ENCODE peak calls at places on chromosomes 2 and 18, in six cellular contexts. L, Y, B, N, C and P are unnamed samples.

GRCh38 chr2:113922335-113922734 is 32.4 kb downstream of the ACTR3 start:
- ATAC-seq in L (no peak), Y (no peak), B (no peak), N (no peak), C (no peak), P (no peak)

GRCh38 chr2:27080140-27080469 is 1.7 kb downstream of the EMILIN1 start:
- ATAC-seq in L (no peak), Y (no peak), B (no peak), N (no peak), C (no peak), P (no peak)

GRCh38 chr2:1137992-1138391 is 187.3 kb downstream of the SNTG2 start:
- ATAC-seq in L (no peak), Y (no peak), B (no peak), N (no peak), C (no peak), P (no peak)

GRCh38 chr18:10067670-10068659 is 154.1 kb downstream of the VAPA start:
- ATAC-seq in L (no peak), Y (no peak), B (no peak), N (no peak), C (no peak), P (peak)

GRCh38 chr2:182565941-182566567 is 139.2 kb upstream of the PDE1A start:
- ATAC-seq in L (no peak), Y (no peak), B (no peak), N (no peak), C (no peak), P (no peak)

GRCh38 chr18:2331496-2331895 is 239.8 kb downstream of the METTL4 start:
- ATAC-seq in L (no peak), Y (no peak), B (no peak), N (no peak), C (no peak), P (no peak)

GRCh38 chr18:51569153-51569552 is 371.7 kb upstream of the MEX3C start:
- ATAC-seq in L (no peak), Y (no peak), B (no peak), N (peak), C (no peak), P (no peak)

GRCh38 chr18:59024829-59025228 is 114.9 kb upstream of the SEC11C start:
- ATAC-seq in L (peak), Y (no peak), B (no peak), N (peak), C (no peak), P (no peak)

GRCh38 chr2:157930728-157931127 is 54.6 kb upstream of the ACVR1 start:
- ATAC-seq in L (peak), Y (no peak), B (no peak), N (peak), C (no peak), P (no peak)

GRCh38 chr2:127134833-127135830 is 28.2 kb upstream of the BIN1 start:
- ATAC-seq in L (peak), Y (no peak), B (no peak), N (peak), C (no peak), P (no peak)

GRCh38 chr2:169073972-169074751 is 4.8 kb downstream of the DHRS9 start:
- ATAC-seq in L (peak), Y (no peak), B (no peak), N (no peak), C (no peak), P (no peak)

GRCh38 chr18:55790296-55790695 is 202.3 kb upstream of the TCF4 start:
- ATAC-seq in L (peak), Y (no peak), B (no peak), N (no peak), C (no peak), P (no peak)

GRCh38 chr2:207156451-207157161 is 9.1 kb downstream of the KLF7 start:
- ATAC-seq in L (no peak), Y (no peak), B (peak), N (no peak), C (no peak), P (no peak)

GRCh38 chr18:43484710-43485109 is 207.4 kb upstream of the SYT4 start:
- ATAC-seq in L (no peak), Y (no peak), B (no peak), N (no peak), C (no peak), P (no peak)

GRCh38 chr2:69779258-69779989 is 37.5 kb downstream of the ANXA4 start:
- ATAC-seq in L (peak), Y (peak), B (no peak), N (no peak), C (no peak), P (no peak)

GRCh38 chr2:37146062-37146461 is 10.7 kb downstream of the EIF2AK2 start:
- ATAC-seq in L (no peak), Y (no peak), B (no peak), N (no peak), C (no peak), P (no peak)

GRCh38 chr18:8400193-8400752 is 209.0 kb upstream of the RAB12 start:
- ATAC-seq in L (no peak), Y (no peak), B (no peak), N (no peak), C (no peak), P (no peak)

GRCh38 chr2:39743170-39743851 is 35.7 kb downstream of the THUMPD2 start:
- ATAC-seq in L (no peak), Y (no peak), B (no peak), N (peak), C (no peak), P (no peak)

GRCh38 chr2:33069894-33070651 is 123.3 kb downstream of the LTBP1 start:
- ATAC-seq in L (peak), Y (peak), B (no peak), N (peak), C (peak), P (peak)

GRCh38 chr2:209425082-209426071 is 1.5 kb downstream of the MAP2 start:
- ATAC-seq in L (no peak), Y (peak), B (no peak), N (no peak), C (no peak), P (no peak)

GRCh38 chr2:172403881-172404470 is 23.4 kb upstream of the ITGA6 start:
- ATAC-seq in L (no peak), Y (no peak), B (no peak), N (peak), C (no peak), P (no peak)

GRCh38 chr2:31823558-31823957 is 187.2 kb downstream of the MEMO1 start:
- ATAC-seq in L (no peak), Y (no peak), B (no peak), N (no peak), C (no peak), P (no peak)

GRCh38 chr2:21715865-21716264 is 592.1 kb downstream of the TDRD15 start:
- ATAC-seq in L (peak), Y (no peak), B (no peak), N (peak), C (no peak), P (no peak)

GRCh38 chr2:176455865-176456291 is 186.6 kb downstream of the MTX2 start:
- ATAC-seq in L (peak), Y (no peak), B (no peak), N (peak), C (no peak), P (peak)

GRCh38 chr2:39068757-39069515 is 51.9 kb downstream of the SOS1 start:
- ATAC-seq in L (peak), Y (no peak), B (no peak), N (no peak), C (peak), P (no peak)

GRCh38 chr2:229261599-229261998 is 9.5 kb downstream of the PID1 start:
- ATAC-seq in L (no peak), Y (no peak), B (no peak), N (peak), C (no peak), P (no peak)

GRCh38 chr2:216006164-216006663 is 7.1 kb downstream of the MREG start:
- ATAC-seq in L (peak), Y (peak), B (peak), N (no peak), C (peak), P (peak)

GRCh38 chr2:124664363-124664762 is 639.3 kb downstream of the CNTNAP5 start:
- ATAC-seq in L (peak), Y (no peak), B (no peak), N (peak), C (no peak), P (no peak)

GRCh38 chr2:69375494-69376353 is 11.3 kb downstream of the GFPT1 start:
- ATAC-seq in L (peak), Y (peak), B (peak), N (peak), C (peak), P (no peak)

GRCh38 chr2:20781656-20782265 is 41.1 kb downstream of the LDAH start:
- ATAC-seq in L (no peak), Y (peak), B (peak), N (no peak), C (no peak), P (no peak)

GRCh38 chr2:6929196-6929874 is 12.1 kb downstream of the RNF144A start:
- ATAC-seq in L (no peak), Y (no peak), B (no peak), N (no peak), C (peak), P (no peak)

GRCh38 chr2:174376967-174377366 is 18.6 kb upstream of the SCRN3 start:
- ATAC-seq in L (no peak), Y (no peak), B (no peak), N (no peak), C (no peak), P (no peak)

GRCh38 chr2:164535280-164536025 is 85.8 kb downstream of the GRB14 start:
- ATAC-seq in L (no peak), Y (no peak), B (no peak), N (peak), C (no peak), P (no peak)

GRCh38 chr18:63570721-63571120 is 16.4 kb upstream of the SERPINB13 start:
- ATAC-seq in L (no peak), Y (no peak), B (no peak), N (no peak), C (no peak), P (no peak)